ENCODE peak calls at places on chromosomes 3 and 15, in five cellular contexts. M, K, X, D and G are unnamed samples.
A peak's percentile ranks its signal among the peaks of the same experiment; 100 is the strongest.

GRCh38 chr15:51103330-51103729 is 8.6 kb upstream of the TNFAIP8L3 start:
- DNase-seq in M (peak; percentile 70), K (no peak), X (peak; percentile 57), D (no peak), G (no peak)

GRCh38 chr15:88621789-88622604 is 857 bp downstream of the AEN start:
- DNase-seq in M (no peak), K (no peak), X (peak; percentile 51), D (peak; percentile 58), G (no peak)

GRCh38 chr15:40567111-40567510 is 2.0 kb upstream of the RPUSD2 start:
- DNase-seq in M (no peak), K (no peak), X (peak; percentile 25), D (no peak), G (no peak)

GRCh38 chr15:76197703-76198455 is 113.4 kb downstream of the ETFA start:
- DNase-seq in M (no peak), K (peak; percentile 15), X (no peak), D (no peak), G (no peak)

GRCh38 chr3:27613846-27614500 is 108.2 kb downstream of the EOMES start:
- DNase-seq in M (no peak), K (no peak), X (peak; percentile 59), D (no peak), G (no peak)

GRCh38 chr3:193885832-193886231 is 250.1 kb upstream of the HES1 start:
- DNase-seq in M (no peak), K (no peak), X (no peak), D (no peak), G (no peak)

GRCh38 chr15:37045859-37046318 is 54.5 kb downstream of the MEIS2 start:
- DNase-seq in M (no peak), K (no peak), X (no peak), D (no peak), G (no peak)

GRCh38 chr3:127700406-127700805 is 27.7 kb downstream of the ABTB1 start:
- DNase-seq in M (no peak), K (no peak), X (no peak), D (no peak), G (no peak)

GRCh38 chr15:77732514-77733335 is 100.0 kb upstream of the LINGO1 start:
- DNase-seq in M (no peak), K (no peak), X (no peak), D (no peak), G (no peak)

GRCh38 chr15:76904461-76905012 is 603 bp downstream of the SCAPER start:
- DNase-seq in M (no peak), K (peak; percentile 22), X (peak; percentile 13), D (peak; percentile 37), G (peak; percentile 23)

GRCh38 chr3:61146010-61146569 is 105.2 kb downstream of the FHIT start:
- DNase-seq in M (no peak), K (no peak), X (no peak), D (no peak), G (no peak)

GRCh38 chr3:81839504-81840094 is 78.2 kb upstream of the GBE1 start:
- DNase-seq in M (no peak), K (no peak), X (no peak), D (no peak), G (no peak)

GRCh38 chr15:68209735-68210408 is 4.7 kb upstream of the CALML4 start:
- DNase-seq in M (no peak), K (no peak), X (no peak), D (peak; percentile 59), G (no peak)

GRCh38 chr3:18890459-18890858 is 257.9 kb upstream of the KCNH8 start:
- DNase-seq in M (no peak), K (no peak), X (no peak), D (no peak), G (no peak)

GRCh38 chr3:173529062-173529711 is 131.6 kb downstream of the NLGN1 start:
- DNase-seq in M (no peak), K (no peak), X (peak; percentile 6), D (no peak), G (no peak)

GRCh38 chr3:19866751-19867347 is 67.2 kb downstream of the EFHB start:
- DNase-seq in M (peak; percentile 34), K (no peak), X (peak; percentile 76), D (peak; percentile 74), G (no peak)

GRCh38 chr15:57353317-57353804 is 22.9 kb upstream of the CGNL1 start:
- DNase-seq in M (no peak), K (no peak), X (no peak), D (no peak), G (no peak)

GRCh38 chr3:98914210-98915080 is 12.9 kb upstream of the DCBLD2 start:
- DNase-seq in M (no peak), K (no peak), X (no peak), D (no peak), G (no peak)

GRCh38 chr3:169327969-169328368 is 335.5 kb downstream of the MECOM start:
- DNase-seq in M (no peak), K (no peak), X (no peak), D (no peak), G (no peak)

GRCh38 chr3:72814308-72814707 is 33.9 kb downstream of the SHQ1 start:
- DNase-seq in M (no peak), K (no peak), X (no peak), D (no peak), G (no peak)

DNA sequence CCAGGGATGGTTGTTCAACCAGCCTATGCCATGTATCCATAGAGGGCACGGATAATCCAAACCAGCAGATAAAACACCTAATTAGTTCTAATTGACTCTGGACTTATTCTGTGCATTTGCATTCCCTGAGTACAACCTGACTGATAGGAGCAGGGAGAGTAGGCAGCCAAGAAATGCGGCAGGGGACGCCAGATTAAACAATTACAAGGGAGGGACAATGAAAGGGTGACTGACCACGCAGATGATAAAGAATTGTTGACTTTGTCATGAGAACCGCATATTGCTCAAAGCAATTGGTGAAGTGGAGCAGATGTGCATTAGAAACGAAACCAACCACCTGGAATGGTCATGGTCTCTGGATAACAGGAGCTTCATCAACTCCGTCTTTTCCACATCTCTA is 369.1 kb upstream of the FRG2C start:
- DNase-seq in M (no peak), K (no peak), X (no peak), D (no peak), G (no peak)
- TF ChIP-seq CTCF in M (no peak), K (no peak), X (no peak), D (no peak), G (no peak)

GRCh38 chr15:98174286-98174685 is 213.8 kb downstream of the ARRDC4 start:
- DNase-seq in M (no peak), K (no peak), X (no peak), D (no peak), G (no peak)
- TF ChIP-seq CTCF in M (peak; percentile 17), K (no peak), X (no peak), D (no peak), G (no peak)

GRCh38 chr3:10160925-10161324 is 3.8 kb upstream of the IRAK2 start:
- DNase-seq in M (no peak), K (no peak), X (no peak), D (no peak), G (no peak)
- TF ChIP-seq CTCF in M (no peak), K (no peak), X (no peak), D (no peak), G (no peak)

GRCh38 chr3:147361671-147362420 is 44.5 kb downstream of the ZIC4 start:
- DNase-seq in M (no peak), K (no peak), X (peak; percentile 7), D (no peak), G (no peak)
- TF ChIP-seq CTCF in M (peak; percentile 57), K (peak; percentile 41), X (peak; percentile 42), D (peak; percentile 21), G (no peak)